ENCODE peak calls at places on chromosome 6, in four cellular contexts. V, B, P and F are unnamed samples.

GRCh38 chr6:16974387-16974673 is 127.5 kb upstream of the STMND1 start:
- DNase-seq in V (no peak), B (no peak), P (no peak), F (no peak)

GRCh38 chr6:35259946-35260626 is 551 bp downstream of the ZNF76 start:
- DNase-seq in V (peak; percentile 83), B (no peak), P (peak; percentile 69), F (no peak)

GRCh38 chr6:4322846-4323309 is 187.5 kb upstream of the ECI2 start:
- DNase-seq in V (no peak), B (no peak), P (no peak), F (no peak)

GRCh38 chr6:170438402-170438753 is 114.7 kb downstream of the PSMB1 start:
- DNase-seq in V (peak; percentile 79), B (peak; percentile 96), P (peak; percentile 71), F (peak; percentile 96)

GRCh38 chr6:32885698-32886286 is 31.8 kb downstream of the PSMB9 start:
- DNase-seq in V (no peak), B (peak; percentile 57), P (no peak), F (peak; percentile 16)

GRCh38 chr6:9155836-9156235 is 720.5 kb upstream of the SLC35B3 start:
- DNase-seq in V (no peak), B (no peak), P (no peak), F (no peak)

GRCh38 chr6:105681061-105681460 is 278.2 kb upstream of the PREP start:
- DNase-seq in V (no peak), B (no peak), P (no peak), F (no peak)

GRCh38 chr6:7910298-7910653 is 312 bp downstream of the TXNDC5 start:
- DNase-seq in V (no peak), B (no peak), P (no peak), F (no peak)

GRCh38 chr6:113560908-113561307 is 296.2 kb upstream of the MARCKS start:
- DNase-seq in V (no peak), B (no peak), P (no peak), F (peak; percentile 25)

GRCh38 chr6:33848498-33848897 is 44.7 kb upstream of the MLN start:
- DNase-seq in V (no peak), B (no peak), P (no peak), F (no peak)

GRCh38 chr6:139296927-139297326 is 5.1 kb upstream of the TXLNB start:
- DNase-seq in V (no peak), B (no peak), P (no peak), F (no peak)

GRCh38 chr6:20724443-20724842 is 190.2 kb downstream of the CDKAL1 start:
- DNase-seq in V (no peak), B (peak; percentile 11), P (no peak), F (no peak)

GRCh38 chr6:57216235-57217101 is 5.6 kb downstream of the RAB23 start:
- DNase-seq in V (no peak), B (no peak), P (peak; percentile 35), F (no peak)

GRCh38 chr6:170063851-170064617 is 226.8 kb downstream of the DLL1 start:
- DNase-seq in V (no peak), B (no peak), P (peak; percentile 16), F (no peak)

GRCh38 chr6:4320860-4321259 is 185.5 kb upstream of the ECI2 start:
- DNase-seq in V (no peak), B (no peak), P (no peak), F (peak; percentile 96)

GRCh38 chr6:89966250-89966588 is 72.0 kb downstream of the GJA10 start:
- DNase-seq in V (no peak), B (no peak), P (no peak), F (no peak)

GRCh38 chr6:31351734-31352496 is 5.1 kb downstream of the HLA-B start:
- DNase-seq in V (no peak), B (no peak), P (no peak), F (no peak)

GRCh38 chr6:120198033-120198432 is 848.5 kb upstream of the MAN1A1 start:
- DNase-seq in V (no peak), B (peak; percentile 24), P (no peak), F (no peak)

GRCh38 chr6:168029459-168030217 is 32.2 kb downstream of the KIF25 start:
- DNase-seq in V (peak; percentile 46), B (no peak), P (no peak), F (no peak)

GRCh38 chr6:29667158-29667557 is 10.3 kb downstream of the MOG start:
- DNase-seq in V (no peak), B (peak; percentile 81), P (no peak), F (no peak)

GRCh38 chr6:18101271-18101670 is 21.2 kb downstream of the NHLRC1 start:
- DNase-seq in V (no peak), B (no peak), P (no peak), F (peak; percentile 14)

GRCh38 chr6:25682324-25682723 is 30.3 kb downstream of the SCGN start:
- DNase-seq in V (no peak), B (no peak), P (no peak), F (no peak)

GRCh38 chr6:140586426-140587061 is 1212.1 kb upstream of the CITED2 start:
- DNase-seq in V (no peak), B (no peak), P (no peak), F (no peak)

DNA sequence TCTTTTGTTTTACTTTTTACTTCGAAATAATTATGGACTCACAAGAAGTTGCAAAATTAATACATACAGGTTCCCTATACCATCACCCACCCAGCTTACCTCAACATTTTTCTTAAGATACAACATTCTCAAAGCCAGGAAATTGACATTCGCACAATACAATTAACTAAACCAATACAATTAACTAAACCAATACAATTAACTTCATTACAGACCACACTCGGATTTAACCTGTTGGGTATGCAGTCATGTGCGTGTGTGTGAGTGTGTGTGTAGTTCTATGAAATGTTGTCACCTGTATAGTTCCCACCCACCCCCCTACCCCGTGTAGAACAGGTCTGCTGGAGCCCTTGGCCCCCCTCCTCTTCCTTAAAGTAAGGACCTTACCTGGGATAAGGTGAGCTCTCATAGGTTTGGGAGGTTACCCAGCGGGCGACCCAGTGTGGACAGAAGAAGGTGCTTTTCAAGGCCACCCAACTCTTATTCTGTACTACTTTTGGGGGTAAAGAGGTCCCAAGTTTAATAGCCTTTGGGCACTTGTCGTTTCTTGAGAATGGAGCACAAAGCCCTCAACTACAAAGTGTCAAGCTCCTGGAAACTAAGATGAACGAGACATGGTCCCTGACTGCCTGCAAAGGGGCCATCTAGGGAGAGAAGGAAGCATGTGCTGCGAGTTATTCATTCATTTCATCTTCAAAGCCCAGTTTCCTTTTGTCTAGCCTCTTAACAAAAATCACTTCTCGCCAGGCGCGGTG is 544 bp upstream of the STK38 start:
- DNase-seq in V (no peak), B (no peak), P (no peak), F (no peak)
- H3K4me3 ChIP-seq in V (peak overlapping the region; percentile 94), B (peak overlapping the region; percentile 99), P (peak overlapping the region; percentile 89), F (no peak overlapping the region)

DNA sequence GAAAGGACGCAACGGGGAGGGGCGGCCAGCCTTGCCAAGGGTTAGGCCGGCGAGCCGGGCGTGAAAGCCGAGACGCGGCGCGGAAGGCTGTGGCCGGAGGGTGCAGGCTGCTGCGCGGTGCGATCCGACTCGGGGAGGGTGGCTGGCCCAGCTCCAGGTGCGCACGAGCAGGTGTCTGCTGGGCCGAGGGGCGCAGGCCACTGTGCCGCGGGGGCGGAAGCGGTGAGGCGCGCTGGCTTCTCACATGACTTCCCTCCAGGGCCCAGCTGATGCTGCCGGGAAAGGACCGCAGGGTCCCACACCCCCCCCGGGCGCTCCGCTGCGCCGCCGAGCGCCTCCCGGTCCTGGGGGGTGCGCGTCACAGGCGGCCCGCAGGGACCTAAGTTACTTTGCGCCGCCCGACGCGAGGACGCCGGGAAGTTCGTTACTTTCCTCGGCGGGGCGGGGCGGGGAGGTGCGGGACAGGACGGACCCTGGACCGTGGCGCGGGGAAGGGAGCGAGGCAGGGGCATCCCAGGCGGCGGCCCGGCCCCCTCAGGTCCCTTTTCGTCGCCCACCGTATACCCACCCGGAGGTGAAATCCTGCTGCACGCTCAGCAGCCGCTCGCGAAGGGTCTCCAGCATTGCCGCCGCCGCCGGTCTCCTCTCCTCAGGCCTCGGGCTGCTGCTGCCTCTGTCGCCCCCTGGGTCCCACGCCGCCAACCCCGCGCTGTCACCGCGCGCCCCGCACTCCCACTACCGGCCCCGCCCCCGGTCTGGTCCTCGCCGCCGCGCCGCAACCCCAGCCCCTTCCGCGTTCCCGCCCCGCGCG is at the start of gene DTNBP1:
- DNase-seq in V (peak; percentile 88), B (peak; percentile 90), P (peak; percentile 87), F (no peak)
- TF ChIP-seq CTCF in V (no peak), B (no peak), P (no peak), F (no peak)

GRCh38 chr6:44102527-44102926 is 24.7 kb downstream of the MRPL14 start:
- DNase-seq in V (no peak), B (peak; percentile 63), P (no peak), F (no peak)

GRCh38 chr6:44105146-44105545 is 22.1 kb downstream of the MRPL14 start:
- DNase-seq in V (no peak), B (no peak), P (no peak), F (no peak)

GRCh38 chr6:44105993-44106740 is 21.1 kb downstream of the MRPL14 start:
- DNase-seq in V (no peak), B (no peak), P (no peak), F (no peak)

GRCh38 chr6:44107017-44107416 is 20.2 kb downstream of the MRPL14 start:
- DNase-seq in V (no peak), B (no peak), P (no peak), F (no peak)

GRCh38 chr6:44104661-44105060 is 22.6 kb downstream of the MRPL14 start:
- DNase-seq in V (peak; percentile 66), B (no peak), P (no peak), F (no peak)
- H3K36me3 ChIP-seq in V (peaks cover 38% of the 10 kb centered on the region), B (no peaks in the 10 kb centered on the region), P (peaks cover 45% of the 10 kb centered on the region), F (peaks cover 9% of the 10 kb centered on the region)

DNA sequence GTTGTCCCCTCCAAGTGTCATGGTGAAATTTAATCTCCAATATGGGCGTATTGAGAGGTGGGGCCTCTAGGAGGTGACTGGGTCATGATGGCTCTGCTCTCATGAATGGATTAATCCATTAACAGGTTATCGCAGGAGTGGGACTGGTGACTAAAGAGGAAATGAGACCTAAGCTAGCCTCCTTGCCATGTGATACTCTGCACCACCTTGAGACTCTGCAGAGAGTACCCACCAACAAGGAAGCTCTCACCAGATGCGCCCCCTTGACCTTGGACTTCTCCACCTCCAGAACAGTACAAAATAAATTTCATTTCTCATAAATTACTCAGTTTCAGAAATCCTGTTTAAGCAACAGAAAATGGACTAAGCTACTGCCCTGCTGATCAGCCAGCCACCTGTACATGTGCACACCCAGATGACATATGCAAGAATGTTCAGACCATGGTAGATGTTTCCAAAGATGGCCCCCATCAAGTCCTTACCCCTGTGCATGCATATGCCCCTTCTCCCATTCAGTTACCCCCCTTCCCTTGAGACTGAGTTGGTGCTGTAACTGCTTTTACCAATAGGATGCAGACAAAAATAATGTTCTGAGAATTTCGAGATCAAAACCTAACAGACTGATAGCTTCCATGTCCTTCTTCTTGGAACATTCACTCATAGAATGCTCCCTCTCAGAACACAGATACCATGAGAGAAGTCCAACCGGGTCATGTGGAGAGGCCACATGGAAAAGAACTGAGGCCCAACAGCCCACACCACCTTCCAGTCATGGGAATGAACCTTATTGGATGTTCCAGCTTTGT is 28.4 kb downstream of the MAP3K5 start:
- DNase-seq in V (no peak), B (no peak), P (no peak), F (no peak)
- H3K4me3 ChIP-seq in V (no peak overlapping the region), B (no peak overlapping the region), P (no peak overlapping the region), F (no peak overlapping the region)